ENCODE peak calls at places on chromosome 20, in five cellular contexts. V, X, I, F and J are unnamed samples.

GRCh38 chr20:32820000-32820697 is 395 bp downstream of the MAPRE1 start:
- DNase-seq in V (peak), X (peak), I (peak), F (peak), J (peak)

GRCh38 chr20:41005361-41005729 is 23.3 kb upstream of the TOP1 start:
- DNase-seq in V (no peak), X (peak), I (peak), F (no peak), J (peak)

GRCh38 chr20:50678213-50678898 is 13.0 kb downstream of the RIPOR3 start:
- DNase-seq in V (no peak), X (no peak), I (no peak), F (no peak), J (no peak)

GRCh38 chr20:56945057-56945456 is 316.0 kb downstream of the TFAP2C start:
- DNase-seq in V (no peak), X (no peak), I (peak), F (no peak), J (no peak)

GRCh38 chr20:2694519-2694918 is 1.9 kb downstream of the EBF4 start:
- DNase-seq in V (no peak), X (no peak), I (no peak), F (peak), J (no peak)

GRCh38 chr20:46979603-46980241 is 85.1 kb downstream of the EYA2 start:
- DNase-seq in V (no peak), X (no peak), I (no peak), F (no peak), J (no peak)

GRCh38 chr20:45311589-45312211 is 3.6 kb upstream of the MATN4 start:
- DNase-seq in V (peak), X (peak), I (peak), F (peak), J (peak)

GRCh38 chr20:35773154-35773751 is 1.4 kb downstream of the PHF20 start:
- DNase-seq in V (peak), X (peak), I (no peak), F (peak), J (no peak)

GRCh38 chr20:42549496-42549895 is 640.2 kb downstream of the PTPRT start:
- DNase-seq in V (no peak), X (no peak), I (no peak), F (no peak), J (no peak)

GRCh38 chr20:9460518-9460917 is 53.9 kb upstream of the LAMP5 start:
- DNase-seq in V (no peak), X (peak), I (peak), F (no peak), J (no peak)

GRCh38 chr20:41200446-41201202 is 63.3 kb downstream of the PLCG1 start:
- DNase-seq in V (no peak), X (no peak), I (no peak), F (no peak), J (no peak)

GRCh38 chr20:24381886-24382285 is 87.5 kb upstream of the SYNDIG1 start:
- DNase-seq in V (no peak), X (no peak), I (no peak), F (no peak), J (no peak)

GRCh38 chr20:38550274-38550673 is 30.7 kb upstream of the ADIG start:
- DNase-seq in V (no peak), X (no peak), I (no peak), F (no peak), J (no peak)

GRCh38 chr20:35226775-35227681 is 538 bp downstream of the MMP24 start:
- DNase-seq in V (peak), X (peak), I (peak), F (peak), J (peak)

GRCh38 chr20:45419188-45420091 is 3.5 kb downstream of the PIGT start:
- DNase-seq in V (no peak), X (peak), I (peak), F (no peak), J (peak)

GRCh38 chr20:382291-383115 is 1.9 kb downstream of the TRIB3 start:
- DNase-seq in V (no peak), X (no peak), I (no peak), F (peak), J (no peak)

GRCh38 chr20:41278936-41279335 is 38.6 kb downstream of the ZHX3 start:
- DNase-seq in V (no peak), X (no peak), I (no peak), F (no peak), J (no peak)

GRCh38 chr20:36167826-36168634 is 13.5 kb downstream of the EPB41L1 start:
- DNase-seq in V (no peak), X (peak), I (peak), F (no peak), J (no peak)

GRCh38 chr20:50475879-50476292 is 34.3 kb upstream of the PTPN1 start:
- DNase-seq in V (no peak), X (peak), I (peak), F (no peak), J (no peak)

GRCh38 chr20:40442181-40442963 is 246.7 kb downstream of the MAFB start:
- DNase-seq in V (no peak), X (peak), I (peak), F (no peak), J (no peak)

GRCh38 chr20:42901689-42902518 is 287.8 kb downstream of the PTPRT start:
- DNase-seq in V (no peak), X (no peak), I (no peak), F (no peak), J (peak)

GRCh38 chr20:3221398-3222226 is 12.3 kb downstream of the ITPA start:
- DNase-seq in V (no peak), X (no peak), I (no peak), F (no peak), J (no peak)

GRCh38 chr20:8535403-8536003 is 403.4 kb downstream of the PLCB1 start:
- DNase-seq in V (no peak), X (peak), I (peak), F (no peak), J (no peak)